ENCODE peak calls at places on chromosome 3, in five cellular contexts. Z is SK-N-SH, Y is HEK293T, M is GM12878, A is K562. U is an unnamed sample.

GRCh38 chr3:17420668-17421067 is 321.8 kb downstream of the TBC1D5 start:
- DNase-seq in Z (no peak), Y (no peak), M (no peak), A (no peak), U (peak)

GRCh38 chr3:11624161-11624560 is 19.6 kb downstream of the VGLL4 start:
- DNase-seq in Z (no peak), Y (no peak), M (no peak), A (no peak), U (no peak)

GRCh38 chr3:115616461-115616860 is 6.8 kb upstream of the GAP43 start:
- DNase-seq in Z (no peak), Y (no peak), M (no peak), A (no peak), U (no peak)

GRCh38 chr3:152460936-152461335 is 192.2 kb downstream of the MBNL1 start:
- DNase-seq in Z (no peak), Y (no peak), M (no peak), A (no peak), U (peak)

GRCh38 chr3:52259035-52259434 is 13.5 kb downstream of the PPM1M start:
- DNase-seq in Z (no peak), Y (no peak), M (no peak), A (no peak), U (no peak)

GRCh38 chr3:119310052-119310451 is 15.9 kb downstream of the ARHGAP31 start:
- DNase-seq in Z (no peak), Y (no peak), M (no peak), A (no peak), U (no peak)

GRCh38 chr3:155325263-155325835 is 31.9 kb upstream of the STRIT1 start:
- DNase-seq in Z (no peak), Y (no peak), M (no peak), A (no peak), U (peak)

GRCh38 chr3:42544492-42545283 is 37.1 kb downstream of the SEC22C start:
- DNase-seq in Z (no peak), Y (no peak), M (no peak), A (no peak), U (peak)

GRCh38 chr3:3629911-3630310 is 169.3 kb upstream of the LRRN1 start:
- DNase-seq in Z (no peak), Y (no peak), M (no peak), A (no peak), U (no peak)

GRCh38 chr3:141487419-141488345 is 855 bp downstream of the RASA2 start:
- DNase-seq in Z (peak), Y (peak), M (peak), A (peak), U (peak)

GRCh38 chr3:141486416-141486734 is 452 bp upstream of the RASA2 start:
- DNase-seq in Z (no peak), Y (peak), M (no peak), A (no peak), U (peak)

GRCh38 chr3:141484701-141485287 is 2.0 kb upstream of the RASA2 start:
- DNase-seq in Z (no peak), Y (no peak), M (no peak), A (no peak), U (peak)

GRCh38 chr3:141486735-141487418 is at the start of gene RASA2:
- DNase-seq in Z (peak), Y (peak), M (no peak), A (peak), U (peak)

DNA sequence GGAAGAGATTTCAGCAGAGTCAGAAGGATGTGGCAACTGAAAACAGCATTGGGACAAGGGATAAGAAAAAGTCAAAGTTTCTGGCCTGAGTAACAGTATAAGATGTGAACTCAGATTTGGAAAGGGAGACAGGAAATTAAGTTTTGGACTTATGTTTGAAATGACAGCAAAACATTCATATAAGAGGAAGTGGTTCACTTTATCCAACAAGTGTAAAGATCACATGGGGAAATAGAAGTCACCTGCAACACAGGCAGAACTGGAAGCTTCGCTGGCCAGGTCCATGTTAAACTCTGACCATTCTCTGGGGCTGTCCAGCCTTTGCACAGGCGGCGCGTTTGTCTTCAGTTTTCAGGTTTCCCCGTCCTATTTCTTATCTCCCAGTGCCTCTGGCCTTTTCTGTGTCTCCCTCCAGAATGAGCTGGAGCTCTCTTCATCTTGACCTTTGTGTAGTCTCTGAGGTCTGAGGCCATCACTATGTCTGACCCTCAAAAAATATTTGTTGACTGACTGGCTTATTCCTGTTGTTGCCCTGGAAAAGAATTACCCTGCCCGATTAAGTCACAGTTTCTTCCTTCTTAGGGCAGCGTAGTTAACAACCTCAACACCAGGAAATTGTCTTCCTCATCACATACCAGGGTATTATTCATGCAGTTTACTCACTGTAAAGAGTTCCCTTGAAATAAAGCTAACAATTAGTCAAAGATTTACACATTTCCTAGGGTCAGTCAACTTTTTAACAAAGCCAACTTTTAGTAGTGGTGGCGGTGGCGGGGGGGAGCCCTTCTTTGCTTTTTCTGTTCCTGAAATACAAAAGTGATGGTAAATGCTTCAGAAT is 1.0 kb upstream of the RASA2 start:
- DNase-seq in Z (no peak), Y (no peak), M (no peak), A (peak), U (peak)
- TF ChIP-seq FOXM1 in Z (no peak), Y (no peak), M (no peak), A (no peak), U (no peak)

DNA sequence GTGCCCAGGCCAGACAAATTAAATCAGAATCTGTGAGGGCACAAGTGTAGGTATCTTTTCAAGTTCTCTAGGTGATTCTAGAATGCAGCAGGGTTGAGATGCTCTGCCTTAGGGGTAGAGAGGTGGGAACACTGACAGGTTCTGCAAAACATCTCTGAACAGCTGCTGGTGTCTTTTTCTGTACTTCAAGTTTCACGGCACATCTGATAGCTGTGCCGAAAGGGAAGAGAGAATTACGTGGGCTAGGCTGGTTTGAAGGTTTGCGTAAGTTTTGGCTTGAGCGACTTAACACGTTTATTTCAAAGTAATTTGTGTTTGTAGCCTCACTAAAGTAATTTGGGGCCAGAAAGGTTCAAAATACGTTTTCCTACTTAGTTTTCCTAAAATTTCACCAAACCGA is 22.5 kb downstream of the PXK start:
- DNase-seq in Z (no peak), Y (no peak), M (no peak), A (no peak), U (no peak)
- TF ChIP-seq FOXM1 in Z (no peak), Y (no peak), M (no peak), A (no peak), U (no peak)

GRCh38 chr3:112127522-112128494 is 5.2 kb downstream of the GCSAM start:
- DNase-seq in Z (no peak), Y (no peak), M (peak), A (no peak), U (no peak)
- TF ChIP-seq FOXM1 in Z (no peak), Y (no peak), M (no peak), A (no peak), U (no peak)

DNA sequence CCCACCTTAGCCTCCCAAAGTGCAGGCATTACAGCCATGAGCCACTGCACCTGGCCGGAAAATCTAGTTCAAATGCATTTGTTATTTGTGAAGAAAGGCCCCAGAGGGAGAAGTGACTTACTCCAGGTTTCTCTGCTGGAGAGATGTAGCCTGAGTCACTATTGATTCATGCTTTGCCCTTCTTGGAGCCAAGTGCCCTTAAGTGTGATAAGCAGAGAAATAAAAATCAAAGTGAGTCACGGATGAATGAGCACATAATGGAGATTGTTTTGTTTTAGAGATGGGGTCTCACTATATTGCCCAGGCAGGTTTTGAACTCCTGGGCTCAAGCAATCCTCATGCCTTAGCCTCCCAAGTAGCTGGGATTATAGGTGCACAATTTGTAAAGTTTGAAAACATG is 33.1 kb downstream of the CDC25A start:
- DNase-seq in Z (no peak), Y (no peak), M (no peak), A (no peak), U (no peak)
- TF ChIP-seq FOXM1 in Z (no peak), Y (no peak), M (no peak), A (no peak), U (no peak)

DNA sequence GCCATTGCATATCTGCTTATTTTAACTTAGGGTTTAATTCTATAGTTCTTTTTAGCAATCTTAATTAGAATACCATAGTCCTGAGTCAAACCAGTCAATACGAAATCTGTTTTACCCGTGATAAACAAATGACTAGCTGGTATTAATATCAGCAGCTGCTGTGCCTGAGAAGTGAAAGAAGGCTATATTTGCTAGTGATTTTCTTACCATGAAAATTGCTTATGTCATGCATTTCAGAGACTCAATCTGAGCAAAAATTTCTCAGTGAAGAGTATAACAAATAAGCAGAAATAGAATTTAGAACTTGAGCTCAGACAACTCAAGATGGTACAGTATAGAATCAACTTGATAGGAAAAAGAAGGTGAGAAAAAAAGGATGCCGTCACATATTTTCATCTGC is 820.4 kb downstream of the NAALADL2 start:
- DNase-seq in Z (no peak), Y (no peak), M (no peak), A (no peak), U (no peak)
- TF ChIP-seq FOXM1 in Z (no peak), Y (no peak), M (no peak), A (no peak), U (no peak)

GRCh38 chr3:137148917-137149316 is 191.1 kb downstream of the IL20RB start:
- DNase-seq in Z (no peak), Y (no peak), M (no peak), A (no peak), U (no peak)

GRCh38 chr3:137150825-137151224 is 193.0 kb downstream of the IL20RB start:
- DNase-seq in Z (no peak), Y (no peak), M (no peak), A (no peak), U (no peak)

GRCh38 chr3:137148406-137148805 is 190.6 kb downstream of the IL20RB start:
- DNase-seq in Z (no peak), Y (no peak), M (no peak), A (no peak), U (no peak)
- TF ChIP-seq FOXM1 in Z (no peak), Y (no peak), M (no peak), A (no peak), U (no peak)

U was measured in HepG2.